ENCODE peak calls at places on chromosomes 11 and 22, in five cellular contexts. R is hepatocyte, L is suprapubic skin, C is lung, D is BJ. J is an unnamed sample.

GRCh38 chr11:107898270-107898669 is 30.0 kb upstream of the RAB39A start:
- DNase-seq in R (peak), L (no peak), C (no peak), D (no peak), J (peak)

GRCh38 chr11:41983458-41983857 is 524.0 kb upstream of the LRRC4C start:
- DNase-seq in R (no peak), L (no peak), C (no peak), D (no peak), J (no peak)

GRCh38 chr11:33451364-33451763 is 194.2 kb downstream of the HIPK3 start:
- DNase-seq in R (no peak), L (no peak), C (no peak), D (no peak), J (no peak)

GRCh38 chr11:44095506-44096359 is at the start of gene EXT2:
- DNase-seq in R (peak), L (peak), C (peak), D (no peak), J (peak)

GRCh38 chr11:120749389-120749788 is 237.8 kb downstream of the GRIK4 start:
- DNase-seq in R (no peak), L (no peak), C (no peak), D (no peak), J (no peak)

GRCh38 chr11:37442576-37442975 is 844.5 kb upstream of the RAG2 start:
- DNase-seq in R (no peak), L (no peak), C (no peak), D (peak), J (no peak)

GRCh38 chr22:48057116-48057835 is 1294.8 kb downstream of the TBC1D22A start:
- DNase-seq in R (no peak), L (peak), C (no peak), D (no peak), J (no peak)

GRCh38 chr11:69638941-69639681 is 1.8 kb upstream of the CCND1 start:
- DNase-seq in R (peak), L (peak), C (peak), D (peak), J (peak)

GRCh38 chr11:95081412-95081811 is 8.2 kb upstream of the ENDOD1 start:
- DNase-seq in R (no peak), L (no peak), C (no peak), D (no peak), J (no peak)

GRCh38 chr11:95698939-95699562 is 90.5 kb downstream of the FAM76B start:
- DNase-seq in R (peak), L (no peak), C (no peak), D (no peak), J (no peak)

GRCh38 chr22:22552630-22553029 is 6.4 kb downstream of the PRAME start:
- DNase-seq in R (no peak), L (no peak), C (no peak), D (no peak), J (no peak)

GRCh38 chr11:76836613-76837291 is 24.0 kb upstream of the ACER3 start:
- DNase-seq in R (no peak), L (no peak), C (no peak), D (no peak), J (no peak)

GRCh38 chr11:64173616-64174355 is 7.9 kb upstream of the MACROD1 start:
- DNase-seq in R (no peak), L (no peak), C (no peak), D (no peak), J (no peak)

GRCh38 chr22:45151503-45151902 is 12.2 kb upstream of the NUP50 start:
- DNase-seq in R (no peak), L (no peak), C (no peak), D (no peak), J (no peak)

GRCh38 chr11:104534268-104534667 is 364.0 kb downstream of the CASP12 start:
- DNase-seq in R (no peak), L (no peak), C (no peak), D (no peak), J (no peak)

GRCh38 chr11:34680918-34681554 is 60.1 kb downstream of the EHF start:
- DNase-seq in R (no peak), L (no peak), C (no peak), D (peak), J (no peak)

GRCh38 chr11:102292951-102293350 is 24.3 kb upstream of the BIRC3 start:
- DNase-seq in R (no peak), L (no peak), C (no peak), D (no peak), J (no peak)

GRCh38 chr22:46750861-46751260 is 11.6 kb upstream of the TBC1D22A start:
- DNase-seq in R (no peak), L (no peak), C (peak), D (no peak), J (no peak)

GRCh38 chr11:106276859-106277436 is 199.5 kb downstream of the AASDHPPT start:
- DNase-seq in R (no peak), L (no peak), C (no peak), D (no peak), J (peak)

GRCh38 chr11:118641463-118642019 is 34.1 kb downstream of the PHLDB1 start:
- DNase-seq in R (peak), L (no peak), C (no peak), D (no peak), J (no peak)

GRCh38 chr11:40054631-40055030 is 1404.8 kb downstream of the LRRC4C start:
- DNase-seq in R (peak), L (no peak), C (no peak), D (no peak), J (no peak)

GRCh38 chr22:37912171-37912570 is 6.1 kb downstream of the MICALL1 start:
- DNase-seq in R (no peak), L (no peak), C (no peak), D (no peak), J (no peak)

GRCh38 chr11:65851083-65851579 is 6.8 kb downstream of the CFL1 start:
- DNase-seq in R (peak), L (no peak), C (no peak), D (no peak), J (no peak)

GRCh38 chr22:47090591-47091240 is 328.3 kb downstream of the TBC1D22A start:
- DNase-seq in R (peak), L (peak), C (no peak), D (no peak), J (no peak)

GRCh38 chr11:75577198-75577597 is 15.1 kb downstream of the SERPINH1 start:
- DNase-seq in R (peak), L (no peak), C (no peak), D (no peak), J (no peak)

GRCh38 chr11:7691759-7692334 is 14.4 kb downstream of the OVCH2 start:
- DNase-seq in R (no peak), L (no peak), C (no peak), D (no peak), J (no peak)

GRCh38 chr11:71164186-71164585 is 88.2 kb downstream of the SHANK2 start:
- DNase-seq in R (no peak), L (peak), C (no peak), D (no peak), J (no peak)

GRCh38 chr11:103633037-103633788 is 403.2 kb upstream of the DDI1 start:
- DNase-seq in R (no peak), L (no peak), C (no peak), D (peak), J (no peak)

GRCh38 chr22:29030618-29031235 is 30.9 kb downstream of the C22orf31 start:
- DNase-seq in R (peak), L (no peak), C (peak), D (no peak), J (peak)

GRCh38 chr22:50201191-50202129 is 649 bp downstream of the SELENOO start:
- DNase-seq in R (peak), L (no peak), C (no peak), D (no peak), J (no peak)

GRCh38 chr11:9747229-9747628 is 83.4 kb downstream of the SWAP70 start:
- DNase-seq in R (no peak), L (no peak), C (no peak), D (no peak), J (no peak)
- H3K4me3 ChIP-seq in R (no peak), L (no peak), C (no peak), D (no peak), J (no peak)

GRCh38 chr11:86232556-86232955 is 12.0 kb upstream of the EED start:
- DNase-seq in R (no peak), L (no peak), C (no peak), D (no peak), J (no peak)

GRCh38 chr11:86228967-86229330 is 15.6 kb upstream of the EED start:
- DNase-seq in R (no peak), L (no peak), C (no peak), D (no peak), J (no peak)

GRCh38 chr11:86230921-86231320 is 13.6 kb upstream of the EED start:
- DNase-seq in R (no peak), L (no peak), C (no peak), D (no peak), J (no peak)

GRCh38 chr11:86230196-86230813 is 14.2 kb upstream of the EED start:
- DNase-seq in R (no peak), L (no peak), C (no peak), D (no peak), J (no peak)

DNA sequence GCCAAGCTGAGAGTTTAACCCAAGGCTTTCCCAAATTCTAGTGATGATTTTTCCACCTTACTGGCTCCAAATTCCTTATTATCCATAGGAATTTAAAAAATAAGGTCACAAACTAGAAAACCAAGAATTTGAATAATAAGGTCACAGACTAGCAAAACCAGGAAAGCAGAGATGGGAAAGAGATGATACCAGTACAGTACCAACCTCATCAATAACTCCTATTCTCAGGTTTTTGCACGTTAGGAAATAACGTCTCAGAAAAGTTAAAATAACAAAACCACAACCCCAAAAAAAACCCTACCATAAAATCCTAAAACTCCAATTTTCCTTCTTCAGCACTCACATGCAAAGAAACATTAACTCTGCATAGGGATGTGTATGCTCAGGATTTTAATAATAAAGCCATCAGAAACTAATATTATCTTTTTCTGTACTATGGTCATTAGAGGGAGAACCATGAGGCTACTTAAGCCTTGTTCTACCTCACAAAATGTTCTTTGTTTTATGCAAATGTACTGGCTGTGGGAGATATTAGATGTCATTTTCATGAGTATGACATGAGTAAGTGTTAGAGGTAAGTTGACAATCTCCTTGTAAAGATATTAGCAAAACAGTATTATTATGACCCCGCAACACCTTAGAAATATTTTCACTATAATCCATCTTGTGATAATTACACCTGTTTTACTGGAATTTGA is 16.1 kb upstream of the EED start:
- DNase-seq in R (no peak), L (no peak), C (no peak), D (no peak), J (no peak)
- H3K4me3 ChIP-seq in R (no peak), L (no peak), C (no peak), D (no peak), J (no peak)

GRCh38 chr22:33270596-33270995 is 212.4 kb upstream of the SYN3 start:
- DNase-seq in R (no peak), L (no peak), C (no peak), D (no peak), J (no peak)
- H3K4me3 ChIP-seq in R (no peak), L (no peak), C (no peak), D (no peak), J (no peak)

DNA sequence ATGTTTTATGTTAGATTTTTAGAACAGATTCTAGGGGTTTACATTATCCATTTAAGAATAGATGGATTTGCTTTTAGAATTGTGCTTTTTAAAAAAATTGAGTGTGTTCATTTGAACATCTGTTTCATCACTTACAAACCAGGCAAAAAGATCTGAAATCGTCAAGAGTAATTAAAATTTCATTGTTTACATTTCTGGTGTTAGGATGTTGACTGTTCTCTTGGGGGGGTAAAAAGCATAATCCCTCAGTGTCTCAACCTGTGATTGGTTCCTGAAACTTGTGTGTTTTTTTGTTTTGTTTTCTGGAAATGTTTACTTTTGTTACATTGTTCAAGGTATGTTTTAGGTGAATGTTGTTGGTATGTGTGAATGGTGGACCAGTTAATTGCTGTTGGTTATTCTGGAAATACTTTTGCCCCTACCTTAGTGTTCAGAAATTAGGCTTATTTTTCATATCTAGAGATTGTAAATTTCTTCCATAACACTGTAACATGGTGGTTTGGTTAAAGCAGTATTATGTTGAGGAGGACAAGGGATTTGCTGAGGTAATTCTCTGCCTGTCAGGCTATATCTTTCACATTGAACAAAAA is 4.8 kb downstream of the PCF11 start:
- DNase-seq in R (no peak), L (no peak), C (no peak), D (no peak), J (no peak)
- H3K4me3 ChIP-seq in R (no peak), L (peak), C (no peak), D (no peak), J (peak)

GRCh38 chr11:134460044-134460371 is 48.0 kb upstream of the B3GAT1 start:
- DNase-seq in R (no peak), L (no peak), C (no peak), D (no peak), J (no peak)
- H3K4me3 ChIP-seq in R (no peak), L (no peak), C (no peak), D (no peak), J (no peak)

GRCh38 chr22:27801197-27801615 is 350 bp downstream of the MN1 start:
- DNase-seq in R (peak), L (no peak), C (no peak), D (no peak), J (no peak)
- H3K4me3 ChIP-seq in R (peak), L (peak), C (peak), D (peak), J (peak)

DNA sequence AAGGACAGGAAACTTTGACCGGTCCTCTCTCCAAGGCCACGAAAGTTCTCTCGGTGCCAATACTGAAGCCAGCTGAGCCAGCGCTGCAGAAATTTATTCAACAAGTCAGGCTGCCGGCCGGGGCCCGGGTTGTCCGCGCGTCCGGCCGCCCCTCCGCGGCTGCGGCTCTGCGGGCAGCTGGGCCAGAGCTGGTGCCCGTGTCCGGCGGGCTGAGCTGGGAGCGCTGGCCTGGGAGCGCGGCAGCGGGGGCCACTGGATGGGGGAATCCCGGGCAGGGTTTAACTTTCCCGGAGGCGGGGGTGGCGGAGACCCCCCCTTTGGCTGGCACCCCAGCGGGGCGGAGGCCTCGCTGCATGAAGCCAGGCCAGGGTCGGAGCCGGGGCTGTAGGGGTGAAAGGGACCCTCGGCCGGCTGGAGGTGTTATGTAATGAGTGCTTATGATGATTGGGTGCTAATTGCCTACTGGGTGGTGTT is 12.3 kb upstream of the CACNA1I start:
- DNase-seq in R (no peak), L (no peak), C (no peak), D (no peak), J (no peak)
- H3K4me3 ChIP-seq in R (no peak), L (peak), C (no peak), D (no peak), J (no peak)